ENCODE peak calls at places on chromosomes 1 and 21, in four cellular contexts. One of them, this sample, is unnamed.

GRCh38 chr1:150311762-150312161 is 9.6 kb upstream of the PRPF3 start:
- DNase-seq in hepatocyte: no peak
- DNase-seq in pancreas: no peak
- DNase-seq in spleen: no peak
- DNase-seq in this sample: no peak

GRCh38 chr1:218715961-218716669 is 371.0 kb downstream of the TGFB2 start:
- DNase-seq in hepatocyte: no peak
- DNase-seq in pancreas: no peak
- DNase-seq in spleen: no peak
- DNase-seq in this sample: no peak

GRCh38 chr1:220153147-220153546 is 59.2 kb downstream of the IARS2 start:
- DNase-seq in hepatocyte: no peak
- DNase-seq in pancreas: no peak
- DNase-seq in spleen: no peak
- DNase-seq in this sample: no peak

GRCh38 chr1:2582401-2582800 is 4.2 kb upstream of the PRXL2B start:
- DNase-seq in hepatocyte: no peak
- DNase-seq in pancreas: no peak
- DNase-seq in spleen: no peak
- DNase-seq in this sample: no peak

GRCh38 chr1:46522184-46522968 is 29.1 kb downstream of the KNCN start:
- DNase-seq in hepatocyte: peak; percentile 49
- DNase-seq in pancreas: peak; percentile 45
- DNase-seq in spleen: peak; percentile 51
- DNase-seq in this sample: no peak

GRCh38 chr1:68916227-68916853 is 419.5 kb upstream of the DEPDC1 start:
- DNase-seq in hepatocyte: peak; percentile 41
- DNase-seq in pancreas: peak; percentile 9
- DNase-seq in spleen: no peak
- DNase-seq in this sample: no peak

GRCh38 chr1:171277534-171277933 is 29.2 kb downstream of the FMO1 start:
- DNase-seq in hepatocyte: no peak
- DNase-seq in pancreas: no peak
- DNase-seq in spleen: no peak
- DNase-seq in this sample: no peak

GRCh38 chr1:222815367-222815765 is 527 bp downstream of the DISP1 start:
- DNase-seq in hepatocyte: peak; percentile 71
- DNase-seq in pancreas: no peak
- DNase-seq in spleen: no peak
- DNase-seq in this sample: peak; percentile 37

GRCh38 chr1:78553859-78554258 is 63.1 kb downstream of the PTGFR start:
- DNase-seq in hepatocyte: no peak
- DNase-seq in pancreas: no peak
- DNase-seq in spleen: no peak
- DNase-seq in this sample: no peak

GRCh38 chr1:29645586-29645985 is 409.3 kb downstream of the PTPRU start:
- DNase-seq in hepatocyte: no peak
- DNase-seq in pancreas: no peak
- DNase-seq in spleen: no peak
- DNase-seq in this sample: no peak

GRCh38 chr1:228885845-228886244 is 150.6 kb downstream of the RHOU start:
- DNase-seq in hepatocyte: no peak
- DNase-seq in pancreas: no peak
- DNase-seq in spleen: peak; percentile 6
- DNase-seq in this sample: no peak

GRCh38 chr1:193614817-193615216 is 428.4 kb upstream of the B3GALT2 start:
- DNase-seq in hepatocyte: no peak
- DNase-seq in pancreas: no peak
- DNase-seq in spleen: no peak
- DNase-seq in this sample: no peak

GRCh38 chr1:111199881-111200801 is at the start of gene DENND2D:
- DNase-seq in hepatocyte: no peak
- DNase-seq in pancreas: peak; percentile 74
- DNase-seq in spleen: peak; percentile 86
- DNase-seq in this sample: no peak

GRCh38 chr1:234927968-234928635 is 200.5 kb downstream of the TOMM20 start:
- DNase-seq in hepatocyte: no peak
- DNase-seq in pancreas: no peak
- DNase-seq in spleen: no peak
- DNase-seq in this sample: no peak

GRCh38 chr1:1430114-1430982 is 5.1 kb upstream of the VWA1 start:
- DNase-seq in hepatocyte: peak; percentile 74
- DNase-seq in pancreas: peak; percentile 87
- DNase-seq in spleen: peak; percentile 86
- DNase-seq in this sample: no peak

GRCh38 chr1:113818585-113818984 is 6.3 kb upstream of the RSBN1 start:
- DNase-seq in hepatocyte: no peak
- DNase-seq in pancreas: no peak
- DNase-seq in spleen: no peak
- DNase-seq in this sample: no peak

GRCh38 chr1:183267646-183268431 is 81.8 kb downstream of the LAMC2 start:
- DNase-seq in hepatocyte: peak; percentile 32
- DNase-seq in pancreas: no peak
- DNase-seq in spleen: peak; percentile 18
- DNase-seq in this sample: peak; percentile 75

GRCh38 chr1:41341365-41341683 is 19.9 kb upstream of the FOXO6 start:
- DNase-seq in hepatocyte: no peak
- DNase-seq in pancreas: no peak
- DNase-seq in spleen: no peak
- DNase-seq in this sample: no peak

GRCh38 chr1:29488794-29489309 is 252.5 kb downstream of the PTPRU start:
- DNase-seq in hepatocyte: no peak
- DNase-seq in pancreas: no peak
- DNase-seq in spleen: no peak
- DNase-seq in this sample: no peak

GRCh38 chr1:53037159-53037558 is 24.9 kb upstream of the PODN start:
- DNase-seq in hepatocyte: no peak
- DNase-seq in pancreas: no peak
- DNase-seq in spleen: no peak
- DNase-seq in this sample: no peak
- H3K27ac ChIP-seq in hepatocyte: no peak overlapping the region
- H3K27ac ChIP-seq in pancreas: no peak overlapping the region
- H3K27ac ChIP-seq in spleen: no peak overlapping the region
- H3K27ac ChIP-seq in this sample: no peak overlapping the region

GRCh38 chr21:34129039-34129891 is 55.9 kb downstream of the MRPS6 start:
- DNase-seq in hepatocyte: peak; percentile 85
- DNase-seq in pancreas: peak; percentile 26
- DNase-seq in spleen: no peak
- DNase-seq in this sample: no peak
- TF ChIP-seq CTCF in hepatocyte: peak; percentile 55
- TF ChIP-seq CTCF in pancreas: no peak
- TF ChIP-seq CTCF in spleen: no peak
- TF ChIP-seq CTCF in this sample: peak; percentile 34

GRCh38 chr1:63787875-63788274 is 14.1 kb downstream of the ROR1 start:
- DNase-seq in hepatocyte: no peak
- DNase-seq in pancreas: no peak
- DNase-seq in spleen: no peak
- DNase-seq in this sample: no peak
- H3K27ac ChIP-seq in hepatocyte: no peak overlapping the region
- H3K27ac ChIP-seq in pancreas: no peak overlapping the region
- H3K27ac ChIP-seq in spleen: no peak overlapping the region
- H3K27ac ChIP-seq in this sample: no peak overlapping the region

DNA sequence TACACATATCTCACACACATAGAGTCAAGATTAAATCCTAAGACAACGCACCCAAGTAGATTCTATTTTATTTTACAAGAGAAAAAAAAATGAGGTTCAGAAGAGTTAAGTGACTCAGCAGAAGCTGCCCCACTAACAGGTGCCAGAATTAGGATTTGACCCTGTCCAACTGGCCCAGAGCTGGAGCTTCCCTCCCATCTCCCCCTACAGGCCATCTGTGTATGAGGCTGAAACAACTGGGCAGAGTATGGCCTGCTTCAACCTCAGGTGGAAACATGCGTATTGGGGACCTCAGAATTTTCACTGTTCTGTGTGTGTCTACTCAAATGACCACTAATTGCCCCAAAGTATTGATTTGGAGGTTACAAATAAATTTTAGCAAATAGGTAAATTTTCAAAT is 29.9 kb downstream of the PSMG1 start:
- DNase-seq in hepatocyte: no peak
- DNase-seq in pancreas: no peak
- DNase-seq in spleen: no peak
- DNase-seq in this sample: no peak
- TF ChIP-seq CTCF in hepatocyte: peak; percentile 21
- TF ChIP-seq CTCF in pancreas: no peak
- TF ChIP-seq CTCF in spleen: peak; percentile 29
- TF ChIP-seq CTCF in this sample: no peak